ENCODE peak calls at places on chromosomes 13 and 19, in seven cellular contexts. C, A, O, F, N, U and K are unnamed samples.

GRCh38 chr19:41904118-41904870 is 21.3 kb downstream of the ARHGEF1 start:
- DNase-seq in U (no peak), C (no peak), N (peak), F (no peak), A (no peak), O (peak), K (no peak)

GRCh38 chr19:3979674-3980352 is 5.5 kb downstream of the EEF2 start:
- DNase-seq in C (no peak), U (no peak), F (no peak), N (no peak), A (no peak), O (no peak), K (no peak)

GRCh38 chr13:112842343-112842856 is 126.6 kb upstream of the MCF2L start:
- DNase-seq in A (peak), U (peak), N (no peak), O (no peak), C (no peak), F (peak), K (no peak)

GRCh38 chr19:383040-383439 is 25.9 kb downstream of the C2CD4C start:
- DNase-seq in N (no peak), A (no peak), F (no peak), U (no peak), O (no peak), C (peak), K (no peak)

GRCh38 chr13:68234278-68234677 is 1004.1 kb upstream of the PCDH9 start:
- DNase-seq in A (no peak), N (no peak), C (no peak), O (peak), U (no peak), F (no peak), K (no peak)

GRCh38 chr13:29758591-29759114 is 91.8 kb downstream of the UBL3 start:
- DNase-seq in U (no peak), C (no peak), O (peak), N (peak), F (no peak), A (no peak), K (no peak)

GRCh38 chr19:23769691-23770468 is 11.2 kb upstream of the ZNF681 start:
- DNase-seq in C (no peak), U (no peak), O (peak), F (no peak), A (no peak), N (no peak), K (no peak)

GRCh38 chr19:35756373-35757230 is at the start of gene HSPB6:
- DNase-seq in O (no peak), U (peak), F (peak), N (no peak), A (peak), C (peak), K (no peak)

GRCh38 chr13:102131246-102131645 is 270.6 kb downstream of the FGF14 start:
- DNase-seq in U (no peak), F (no peak), O (no peak), N (no peak), C (no peak), A (no peak), K (no peak)

GRCh38 chr19:6802336-6803035 is 30.0 kb downstream of the VAV1 start:
- DNase-seq in U (no peak), N (no peak), F (peak), C (no peak), O (peak), A (no peak), K (no peak)

GRCh38 chr19:45076029-45076850 is at the start of gene ZNF296:
- DNase-seq in A (peak), O (peak), N (peak), C (peak), U (peak), F (peak), K (no peak)

GRCh38 chr19:49347835-49348234 is 12.6 kb downstream of the CD37 start:
- DNase-seq in N (peak), O (peak), U (no peak), A (no peak), C (no peak), F (no peak), K (no peak)

GRCh38 chr13:34941436-34941834 is 635 bp upstream of the NBEA start:
- DNase-seq in O (no peak), U (no peak), A (no peak), C (no peak), F (no peak), N (no peak), K (no peak)

GRCh38 chr13:113273856-113274590 is 23.0 kb upstream of the LAMP1 start:
- DNase-seq in U (no peak), F (peak), O (peak), N (no peak), C (no peak), A (no peak), K (no peak)

GRCh38 chr13:111153977-111154332 is 38.8 kb downstream of the ARHGEF7 start:
- DNase-seq in A (no peak), F (peak), C (no peak), O (no peak), N (peak), U (no peak), K (peak)

GRCh38 chr19:2385053-2385721 is 25.1 kb downstream of the TMPRSS9 start:
- DNase-seq in C (no peak), U (peak), N (peak), F (no peak), O (peak), A (peak), K (no peak)

GRCh38 chr13:39317284-39317683 is 279.0 kb downstream of the NHLRC3 start:
- DNase-seq in U (no peak), C (no peak), N (no peak), A (no peak), F (no peak), O (peak), K (no peak)

GRCh38 chr19:17654993-17655392 is 33.2 kb downstream of the UNC13A start:
- DNase-seq in N (peak), U (no peak), A (no peak), F (no peak), O (peak), C (no peak), K (no peak)

GRCh38 chr13:98169331-98169730 is 7.7 kb downstream of the RNF113B start:
- DNase-seq in A (no peak), C (no peak), U (no peak), O (no peak), F (no peak), N (no peak), K (no peak)

GRCh38 chr19:2336528-2337328 is 8.2 kb downstream of the SPPL2B start:
- DNase-seq in U (no peak), A (peak), N (no peak), C (no peak), F (no peak), O (no peak), K (no peak)

GRCh38 chr13:27868639-27869435 is 51.0 kb upstream of the PDX1 start:
- DNase-seq in O (peak), A (no peak), N (peak), C (no peak), F (no peak), U (no peak), K (no peak)

GRCh38 chr19:36151144-36152051 is 849 bp downstream of the COX7A1 start:
- DNase-seq in A (peak), O (no peak), U (peak), F (peak), N (no peak), C (no peak), K (no peak)

GRCh38 chr13:69556540-69557196 is 551.0 kb upstream of the ATXN8OS start:
- DNase-seq in A (no peak), C (no peak), F (no peak), U (no peak), O (peak), N (no peak), K (no peak)

GRCh38 chr13:112331675-112332074 is 44.5 kb upstream of the SPACA7 start:
- DNase-seq in A (peak), F (no peak), C (no peak), O (no peak), U (no peak), N (no peak), K (no peak)

GRCh38 chr13:27419333-27419732 is 5.1 kb upstream of the GTF3A start:
- DNase-seq in N (no peak), O (peak), A (no peak), F (no peak), U (no peak), C (no peak), K (no peak)

GRCh38 chr13:34294483-34295129 is 476.7 kb downstream of the RFC3 start:
- DNase-seq in A (peak), O (peak), F (no peak), U (no peak), N (no peak), C (no peak), K (no peak)

GRCh38 chr13:108226184-108226583 is 8.0 kb downstream of the ABHD13 start:
- DNase-seq in N (no peak), A (no peak), U (no peak), O (no peak), C (no peak), F (no peak), K (no peak)

GRCh38 chr19:2488942-2489731 is 13.2 kb downstream of the GADD45B start:
- DNase-seq in A (peak), U (peak), F (peak), C (peak), O (peak), N (peak), K (no peak)

GRCh38 chr19:53883741-53884140 is 1.7 kb downstream of the PRKCG start:
- DNase-seq in F (no peak), O (no peak), U (no peak), A (no peak), C (no peak), N (no peak), K (no peak)

GRCh38 chr19:53880716-53881481 is 1.1 kb upstream of the PRKCG start:
- DNase-seq in U (no peak), O (no peak), N (no peak), A (no peak), F (no peak), C (no peak), K (no peak)

GRCh38 chr19:53882391-53883050 is 524 bp downstream of the PRKCG start:
- DNase-seq in N (no peak), A (peak), F (no peak), C (no peak), O (no peak), U (no peak), K (no peak)

GRCh38 chr19:53883231-53883661 is 1.2 kb downstream of the PRKCG start:
- DNase-seq in O (no peak), U (no peak), A (peak), F (no peak), N (no peak), C (no peak), K (no peak)

GRCh38 chr19:53881482-53882390 is at the start of gene PRKCG:
- DNase-seq in C (peak), A (peak), N (peak), U (peak), F (no peak), O (peak), K (no peak)
- TF ChIP-seq CTCF in C (peak), A (peak), N (peak), U (no peak), F (peak), O (peak), K (no peak)

DNA sequence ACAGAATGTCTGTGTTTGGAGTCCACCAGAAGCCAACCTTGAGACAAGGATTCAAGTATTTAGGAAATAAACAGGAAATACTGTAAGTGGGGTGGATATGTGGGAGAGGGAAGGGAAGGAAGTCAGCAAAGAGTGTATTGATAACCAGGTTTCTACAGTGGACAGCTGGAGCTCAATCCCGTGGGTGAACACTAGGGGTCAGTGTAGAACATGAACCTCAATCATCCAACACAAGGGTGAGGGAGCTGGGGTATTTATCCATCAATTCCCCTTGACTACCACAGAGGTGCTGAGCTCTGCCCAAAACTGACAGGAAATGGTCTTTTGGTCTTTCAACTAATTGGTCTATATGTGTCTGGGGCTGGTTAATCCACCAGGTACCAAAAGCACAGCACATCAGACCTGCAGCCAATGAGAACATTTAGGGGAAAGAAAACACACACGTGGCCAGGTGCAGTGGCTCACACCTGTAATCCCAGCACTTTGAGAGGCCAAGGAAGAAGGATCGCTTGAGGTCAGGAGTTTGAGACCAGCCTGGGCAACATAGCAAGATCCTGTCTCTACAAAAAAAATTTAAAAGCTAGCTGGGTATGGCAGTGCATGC is 5.6 kb upstream of the SYDE1 start:
- DNase-seq in F (no peak), U (peak), C (no peak), A (peak), O (peak), N (peak), K (no peak)
- TF ChIP-seq CTCF in F (peak), U (peak), C (peak), A (peak), O (peak), N (peak), K (peak)

DNA sequence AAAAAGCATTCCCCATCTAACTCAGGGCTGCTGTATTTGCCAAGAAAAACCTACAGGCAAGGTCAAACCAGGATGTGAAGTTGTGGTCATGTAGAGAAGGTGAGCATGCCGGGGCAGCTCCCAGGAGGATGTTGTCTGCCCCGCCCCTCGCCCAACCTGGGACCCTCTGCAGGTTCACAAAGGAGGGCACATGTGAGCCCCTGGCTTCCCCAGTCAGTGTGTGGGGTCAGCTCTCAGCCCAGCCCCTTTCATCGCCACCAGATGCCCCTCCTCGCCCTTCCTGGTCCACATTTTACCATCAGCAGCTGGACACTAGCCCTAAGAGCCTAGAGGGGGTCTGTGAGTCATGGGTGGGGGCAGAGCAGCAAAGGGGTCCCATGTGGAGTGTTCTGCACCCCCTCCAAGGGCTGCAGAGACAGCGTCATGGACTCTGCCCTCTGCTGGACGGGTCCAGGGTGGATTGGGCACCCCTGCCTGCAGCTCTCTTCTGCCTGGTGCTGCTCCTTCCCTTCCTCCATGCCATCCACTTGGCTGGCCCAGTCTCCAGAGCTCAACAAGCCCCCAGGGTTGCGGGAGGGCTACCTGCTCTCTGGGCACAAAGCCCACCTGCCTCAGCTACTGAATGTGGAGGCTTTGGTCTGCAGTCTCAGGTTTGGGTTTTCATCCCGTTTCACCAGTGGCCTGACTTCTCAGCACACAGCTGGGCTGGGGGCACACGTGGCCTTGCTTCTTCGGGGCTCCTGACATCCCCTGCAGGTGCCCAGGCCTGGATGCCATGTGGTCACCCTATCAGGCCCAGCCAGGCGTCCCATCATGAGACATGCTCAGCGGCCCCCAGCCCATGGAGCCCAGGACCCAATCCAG is 3.7 kb downstream of the PLEKHF1 start:
- DNase-seq in A (no peak), U (no peak), F (peak), N (no peak), C (no peak), O (peak), K (no peak)
- TF ChIP-seq CTCF in A (no peak), U (no peak), F (no peak), N (no peak), C (no peak), O (peak), K (no peak)

DNA sequence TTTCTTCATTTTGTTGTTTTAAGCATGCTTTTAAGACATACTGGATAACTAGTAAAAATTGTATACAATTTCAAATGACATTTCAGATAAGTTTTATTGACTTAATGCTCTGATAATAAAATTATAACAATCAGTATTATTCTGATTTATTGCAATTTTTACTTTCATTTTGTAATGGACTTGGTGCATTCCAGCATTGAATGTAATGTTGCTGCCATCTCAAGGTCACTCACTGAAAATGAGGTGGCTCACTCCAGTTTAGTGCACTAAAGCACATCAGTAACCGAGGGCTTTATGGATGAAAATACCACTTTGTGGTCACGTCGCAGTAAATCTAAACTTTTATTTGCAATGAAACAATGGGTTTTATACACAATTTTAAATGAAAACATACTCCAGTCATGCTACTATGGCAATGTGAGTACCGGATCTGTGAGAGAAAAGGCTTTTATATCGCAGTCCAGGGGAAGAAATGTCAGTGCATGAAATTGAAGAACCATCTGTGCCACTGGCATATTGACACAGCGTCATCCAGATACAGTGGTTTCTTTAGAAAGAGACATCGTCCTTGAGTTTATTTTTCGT is 20.7 kb upstream of the ZNF507 start:
- DNase-seq in F (no peak), C (no peak), U (no peak), O (no peak), A (no peak), N (no peak), K (no peak)
- TF ChIP-seq CTCF in F (no peak), C (no peak), U (no peak), O (peak), A (no peak), N (no peak), K (no peak)

DNA sequence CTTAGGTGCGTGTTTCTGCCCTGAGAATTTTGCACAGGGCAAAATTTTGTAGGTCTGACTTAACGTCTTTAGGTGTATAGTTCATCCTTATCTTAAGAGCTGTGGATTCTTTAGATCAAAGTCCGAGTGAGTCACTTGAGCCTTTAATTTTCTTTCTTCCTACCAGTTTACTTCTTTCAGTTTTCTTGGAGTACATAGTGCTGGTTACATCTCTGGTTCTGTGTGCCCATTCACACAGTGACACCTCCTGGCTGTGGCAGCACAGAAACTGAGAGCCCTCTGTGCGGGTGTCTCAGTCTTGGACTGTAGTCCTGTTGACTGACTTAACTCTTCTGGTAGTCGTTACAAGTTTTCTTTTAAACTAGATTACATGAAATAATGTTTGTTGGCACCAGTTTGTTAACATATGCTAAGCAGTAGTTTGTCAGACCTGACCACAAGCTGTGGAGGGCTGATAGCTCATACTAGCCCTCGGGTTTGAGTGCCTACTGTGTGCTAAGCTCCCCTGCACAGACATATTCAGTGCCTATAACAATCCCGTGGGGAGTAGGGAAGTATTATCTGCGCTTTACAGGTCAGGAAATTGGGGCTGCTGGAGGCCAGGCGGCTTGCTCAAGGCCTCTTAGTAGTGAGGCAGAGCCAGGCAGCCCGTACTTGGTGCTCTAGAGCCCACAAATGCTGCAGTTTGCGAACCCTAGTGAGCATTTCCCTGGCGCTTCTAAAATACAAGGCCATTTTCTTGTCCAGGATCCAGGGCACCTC is 1.6 kb downstream of the GATAD2A start:
- DNase-seq in F (no peak), A (no peak), O (peak), N (peak), U (peak), C (no peak), K (no peak)
- TF ChIP-seq CTCF in F (peak), A (no peak), O (peak), N (no peak), U (no peak), C (no peak), K (no peak)

DNA sequence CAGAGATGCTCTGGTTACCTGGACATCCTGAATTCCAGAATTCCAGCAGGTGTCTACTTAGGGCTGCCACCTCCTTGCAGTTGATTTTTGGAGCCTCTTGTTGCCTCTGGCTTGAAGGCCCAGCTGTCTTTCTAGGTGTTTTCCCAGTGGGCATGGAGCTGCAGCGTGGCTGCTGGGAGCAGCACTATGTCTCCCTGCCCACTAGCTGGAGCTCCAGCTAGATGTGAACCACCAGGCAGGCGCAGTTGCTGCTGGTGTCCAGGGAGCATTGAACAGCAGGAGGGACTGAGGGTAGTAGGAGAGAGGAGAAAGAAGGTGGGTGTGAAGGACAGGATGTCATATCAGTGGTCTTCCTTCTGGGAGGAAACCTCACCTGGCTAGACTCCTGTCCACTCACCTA is 9.9 kb upstream of the SELENOW start:
- DNase-seq in U (no peak), C (no peak), A (no peak), N (no peak), O (no peak), F (no peak), K (no peak)
- TF ChIP-seq CTCF in U (no peak), C (no peak), A (no peak), N (no peak), O (peak), F (no peak), K (no peak)

GRCh38 chr13:79631260-79631659 is 150.3 kb downstream of the NDFIP2 start:
- DNase-seq in C (no peak), O (peak), A (no peak), U (no peak), N (peak), F (no peak), K (no peak)
- TF ChIP-seq CTCF in C (no peak), O (peak), A (no peak), U (no peak), N (no peak), F (no peak), K (no peak)

GRCh38 chr13:25114220-25114619 is 18.3 kb downstream of the PABPC3 start:
- DNase-seq in N (peak), A (peak), U (peak), C (peak), O (peak), F (no peak), K (no peak)
- TF ChIP-seq CTCF in N (peak), A (peak), U (peak), C (peak), O (peak), F (peak), K (no peak)